ENCODE peak calls at places on chromosome 4, in ten cellular contexts. One of them, this sample, is unnamed.

GRCh38 chr4:135382280-135382679 is 1180.7 kb upstream of the PABPC4L start:
- DNase-seq in ureter: no peak
- DNase-seq in RPMI8226: no peak
- DNase-seq in NCI-H345: no peak
- DNase-seq in T-helper 17 cell: no peak
- DNase-seq in EL: peak; percentile 21
- DNase-seq in stimulated activated CD4-positive, alpha-beta T cell treated with anti-CD3 and anti-CD28 coated beads, TNF-alpha, amount 100 ng/mL, for 1 hour: no peak
- DNase-seq in left ventricle myocardium superior: no peak
- DNase-seq in stimulated activated CD8-positive, alpha-beta memory T cell treated with anti-CD3 and anti-CD28 coated beads, Interleukin-7, amount 100 ng/mL, for 1 hour: no peak
- DNase-seq in NCI-H1930: no peak
- DNase-seq in this sample: no peak

GRCh38 chr4:144580421-144580820 is 65.5 kb upstream of the HHIP start:
- DNase-seq in ureter: no peak
- DNase-seq in RPMI8226: no peak
- DNase-seq in NCI-H345: no peak
- DNase-seq in T-helper 17 cell: no peak
- DNase-seq in EL: no peak
- DNase-seq in stimulated activated CD4-positive, alpha-beta T cell treated with anti-CD3 and anti-CD28 coated beads, TNF-alpha, amount 100 ng/mL, for 1 hour: no peak
- DNase-seq in left ventricle myocardium superior: no peak
- DNase-seq in stimulated activated CD8-positive, alpha-beta memory T cell treated with anti-CD3 and anti-CD28 coated beads, Interleukin-7, amount 100 ng/mL, for 1 hour: no peak
- DNase-seq in NCI-H1930: no peak
- DNase-seq in this sample: no peak

GRCh38 chr4:158710814-158711213 is 12.4 kb downstream of the PPID start:
- DNase-seq in ureter: no peak
- DNase-seq in RPMI8226: no peak
- DNase-seq in NCI-H345: no peak
- DNase-seq in T-helper 17 cell: no peak
- DNase-seq in EL: peak; percentile 25
- DNase-seq in stimulated activated CD4-positive, alpha-beta T cell treated with anti-CD3 and anti-CD28 coated beads, TNF-alpha, amount 100 ng/mL, for 1 hour: no peak
- DNase-seq in left ventricle myocardium superior: no peak
- DNase-seq in stimulated activated CD8-positive, alpha-beta memory T cell treated with anti-CD3 and anti-CD28 coated beads, Interleukin-7, amount 100 ng/mL, for 1 hour: no peak
- DNase-seq in NCI-H1930: no peak
- DNase-seq in this sample: no peak

GRCh38 chr4:151193414-151193813 is 83.5 kb upstream of the PRSS48 start:
- DNase-seq in ureter: no peak
- DNase-seq in RPMI8226: no peak
- DNase-seq in NCI-H345: no peak
- DNase-seq in T-helper 17 cell: no peak
- DNase-seq in EL: no peak
- DNase-seq in stimulated activated CD4-positive, alpha-beta T cell treated with anti-CD3 and anti-CD28 coated beads, TNF-alpha, amount 100 ng/mL, for 1 hour: no peak
- DNase-seq in left ventricle myocardium superior: no peak
- DNase-seq in stimulated activated CD8-positive, alpha-beta memory T cell treated with anti-CD3 and anti-CD28 coated beads, Interleukin-7, amount 100 ng/mL, for 1 hour: no peak
- DNase-seq in NCI-H1930: no peak
- DNase-seq in this sample: no peak

GRCh38 chr4:33226133-33226532 is 2506.0 kb downstream of the PCDH7 start:
- DNase-seq in ureter: no peak
- DNase-seq in RPMI8226: no peak
- DNase-seq in NCI-H345: no peak
- DNase-seq in T-helper 17 cell: no peak
- DNase-seq in EL: no peak
- DNase-seq in stimulated activated CD4-positive, alpha-beta T cell treated with anti-CD3 and anti-CD28 coated beads, TNF-alpha, amount 100 ng/mL, for 1 hour: no peak
- DNase-seq in left ventricle myocardium superior: no peak
- DNase-seq in stimulated activated CD8-positive, alpha-beta memory T cell treated with anti-CD3 and anti-CD28 coated beads, Interleukin-7, amount 100 ng/mL, for 1 hour: no peak
- DNase-seq in NCI-H1930: no peak
- DNase-seq in this sample: no peak

GRCh38 chr4:40190880-40191815 is 5.7 kb upstream of the RHOH start:
- DNase-seq in ureter: no peak
- DNase-seq in RPMI8226: peak; percentile 53
- DNase-seq in NCI-H345: peak; percentile 30
- DNase-seq in T-helper 17 cell: no peak
- DNase-seq in EL: no peak
- DNase-seq in stimulated activated CD4-positive, alpha-beta T cell treated with anti-CD3 and anti-CD28 coated beads, TNF-alpha, amount 100 ng/mL, for 1 hour: no peak
- DNase-seq in left ventricle myocardium superior: no peak
- DNase-seq in stimulated activated CD8-positive, alpha-beta memory T cell treated with anti-CD3 and anti-CD28 coated beads, Interleukin-7, amount 100 ng/mL, for 1 hour: no peak
- DNase-seq in NCI-H1930: peak; percentile 4
- DNase-seq in this sample: no peak

GRCh38 chr4:81426770-81427604 is 44.7 kb downstream of the RASGEF1B start:
- DNase-seq in ureter: no peak
- DNase-seq in RPMI8226: no peak
- DNase-seq in NCI-H345: no peak
- DNase-seq in T-helper 17 cell: no peak
- DNase-seq in EL: no peak
- DNase-seq in stimulated activated CD4-positive, alpha-beta T cell treated with anti-CD3 and anti-CD28 coated beads, TNF-alpha, amount 100 ng/mL, for 1 hour: no peak
- DNase-seq in left ventricle myocardium superior: no peak
- DNase-seq in stimulated activated CD8-positive, alpha-beta memory T cell treated with anti-CD3 and anti-CD28 coated beads, Interleukin-7, amount 100 ng/mL, for 1 hour: no peak
- DNase-seq in NCI-H1930: no peak
- DNase-seq in this sample: no peak

GRCh38 chr4:88285235-88285505 is 809 bp upstream of the PPM1K start:
- DNase-seq in ureter: no peak
- DNase-seq in RPMI8226: no peak
- DNase-seq in NCI-H345: no peak
- DNase-seq in T-helper 17 cell: no peak
- DNase-seq in EL: no peak
- DNase-seq in stimulated activated CD4-positive, alpha-beta T cell treated with anti-CD3 and anti-CD28 coated beads, TNF-alpha, amount 100 ng/mL, for 1 hour: no peak
- DNase-seq in left ventricle myocardium superior: no peak
- DNase-seq in stimulated activated CD8-positive, alpha-beta memory T cell treated with anti-CD3 and anti-CD28 coated beads, Interleukin-7, amount 100 ng/mL, for 1 hour: no peak
- DNase-seq in NCI-H1930: no peak
- DNase-seq in this sample: no peak

GRCh38 chr4:64617813-64618212 is 208.6 kb upstream of the TECRL start:
- DNase-seq in ureter: no peak
- DNase-seq in RPMI8226: no peak
- DNase-seq in NCI-H345: peak; percentile 4
- DNase-seq in T-helper 17 cell: no peak
- DNase-seq in EL: no peak
- DNase-seq in stimulated activated CD4-positive, alpha-beta T cell treated with anti-CD3 and anti-CD28 coated beads, TNF-alpha, amount 100 ng/mL, for 1 hour: no peak
- DNase-seq in left ventricle myocardium superior: no peak
- DNase-seq in stimulated activated CD8-positive, alpha-beta memory T cell treated with anti-CD3 and anti-CD28 coated beads, Interleukin-7, amount 100 ng/mL, for 1 hour: no peak
- DNase-seq in NCI-H1930: no peak
- DNase-seq in this sample: no peak

GRCh38 chr4:174707277-174707676 is 121.8 kb downstream of the GLRA3 start:
- DNase-seq in ureter: no peak
- DNase-seq in RPMI8226: no peak
- DNase-seq in NCI-H345: no peak
- DNase-seq in T-helper 17 cell: no peak
- DNase-seq in EL: no peak
- DNase-seq in stimulated activated CD4-positive, alpha-beta T cell treated with anti-CD3 and anti-CD28 coated beads, TNF-alpha, amount 100 ng/mL, for 1 hour: no peak
- DNase-seq in left ventricle myocardium superior: no peak
- DNase-seq in stimulated activated CD8-positive, alpha-beta memory T cell treated with anti-CD3 and anti-CD28 coated beads, Interleukin-7, amount 100 ng/mL, for 1 hour: no peak
- DNase-seq in NCI-H1930: no peak
- DNase-seq in this sample: no peak

GRCh38 chr4:88750369-88750768 is 52.7 kb upstream of the NAP1L5 start:
- DNase-seq in ureter: no peak
- DNase-seq in RPMI8226: no peak
- DNase-seq in NCI-H345: no peak
- DNase-seq in T-helper 17 cell: no peak
- DNase-seq in EL: no peak
- DNase-seq in stimulated activated CD4-positive, alpha-beta T cell treated with anti-CD3 and anti-CD28 coated beads, TNF-alpha, amount 100 ng/mL, for 1 hour: no peak
- DNase-seq in left ventricle myocardium superior: no peak
- DNase-seq in stimulated activated CD8-positive, alpha-beta memory T cell treated with anti-CD3 and anti-CD28 coated beads, Interleukin-7, amount 100 ng/mL, for 1 hour: no peak
- DNase-seq in NCI-H1930: no peak
- DNase-seq in this sample: no peak

GRCh38 chr4:153223418-153223792 is 19.2 kb downstream of the TRIM2 start:
- DNase-seq in ureter: no peak
- DNase-seq in RPMI8226: no peak
- DNase-seq in NCI-H345: no peak
- DNase-seq in T-helper 17 cell: no peak
- DNase-seq in EL: peak; percentile 32
- DNase-seq in stimulated activated CD4-positive, alpha-beta T cell treated with anti-CD3 and anti-CD28 coated beads, TNF-alpha, amount 100 ng/mL, for 1 hour: no peak
- DNase-seq in left ventricle myocardium superior: no peak
- DNase-seq in stimulated activated CD8-positive, alpha-beta memory T cell treated with anti-CD3 and anti-CD28 coated beads, Interleukin-7, amount 100 ng/mL, for 1 hour: no peak
- DNase-seq in NCI-H1930: no peak
- DNase-seq in this sample: no peak

GRCh38 chr4:164210377-164210776 is 543.6 kb upstream of the SMIM31 start:
- DNase-seq in ureter: no peak
- DNase-seq in RPMI8226: no peak
- DNase-seq in NCI-H345: no peak
- DNase-seq in T-helper 17 cell: no peak
- DNase-seq in EL: no peak
- DNase-seq in stimulated activated CD4-positive, alpha-beta T cell treated with anti-CD3 and anti-CD28 coated beads, TNF-alpha, amount 100 ng/mL, for 1 hour: no peak
- DNase-seq in left ventricle myocardium superior: no peak
- DNase-seq in stimulated activated CD8-positive, alpha-beta memory T cell treated with anti-CD3 and anti-CD28 coated beads, Interleukin-7, amount 100 ng/mL, for 1 hour: no peak
- DNase-seq in NCI-H1930: no peak
- DNase-seq in this sample: no peak

GRCh38 chr4:47270226-47270888 is 193.1 kb downstream of the COMMD8 start:
- DNase-seq in ureter: no peak
- DNase-seq in RPMI8226: no peak
- DNase-seq in NCI-H345: no peak
- DNase-seq in T-helper 17 cell: no peak
- DNase-seq in EL: no peak
- DNase-seq in stimulated activated CD4-positive, alpha-beta T cell treated with anti-CD3 and anti-CD28 coated beads, TNF-alpha, amount 100 ng/mL, for 1 hour: no peak
- DNase-seq in left ventricle myocardium superior: no peak
- DNase-seq in stimulated activated CD8-positive, alpha-beta memory T cell treated with anti-CD3 and anti-CD28 coated beads, Interleukin-7, amount 100 ng/mL, for 1 hour: no peak
- DNase-seq in NCI-H1930: no peak
- DNase-seq in this sample: no peak

GRCh38 chr4:146336413-146336807 is 122.1 kb downstream of the REELD1 start:
- DNase-seq in ureter: no peak
- DNase-seq in RPMI8226: no peak
- DNase-seq in NCI-H345: no peak
- DNase-seq in T-helper 17 cell: no peak
- DNase-seq in EL: no peak
- DNase-seq in stimulated activated CD4-positive, alpha-beta T cell treated with anti-CD3 and anti-CD28 coated beads, TNF-alpha, amount 100 ng/mL, for 1 hour: no peak
- DNase-seq in left ventricle myocardium superior: no peak
- DNase-seq in stimulated activated CD8-positive, alpha-beta memory T cell treated with anti-CD3 and anti-CD28 coated beads, Interleukin-7, amount 100 ng/mL, for 1 hour: no peak
- DNase-seq in NCI-H1930: no peak
- DNase-seq in this sample: no peak

GRCh38 chr4:101865501-101866062 is 75.1 kb downstream of the BANK1 start:
- DNase-seq in ureter: no peak
- DNase-seq in RPMI8226: no peak
- DNase-seq in NCI-H345: no peak
- DNase-seq in T-helper 17 cell: no peak
- DNase-seq in EL: peak; percentile 47
- DNase-seq in stimulated activated CD4-positive, alpha-beta T cell treated with anti-CD3 and anti-CD28 coated beads, TNF-alpha, amount 100 ng/mL, for 1 hour: no peak
- DNase-seq in left ventricle myocardium superior: no peak
- DNase-seq in stimulated activated CD8-positive, alpha-beta memory T cell treated with anti-CD3 and anti-CD28 coated beads, Interleukin-7, amount 100 ng/mL, for 1 hour: no peak
- DNase-seq in NCI-H1930: no peak
- DNase-seq in this sample: no peak

GRCh38 chr4:180134116-180134866 is 2108.9 kb upstream of the TENM3 start:
- DNase-seq in ureter: peak; percentile 53
- DNase-seq in RPMI8226: peak; percentile 3
- DNase-seq in NCI-H345: no peak
- DNase-seq in T-helper 17 cell: no peak
- DNase-seq in EL: no peak
- DNase-seq in stimulated activated CD4-positive, alpha-beta T cell treated with anti-CD3 and anti-CD28 coated beads, TNF-alpha, amount 100 ng/mL, for 1 hour: no peak
- DNase-seq in left ventricle myocardium superior: no peak
- DNase-seq in stimulated activated CD8-positive, alpha-beta memory T cell treated with anti-CD3 and anti-CD28 coated beads, Interleukin-7, amount 100 ng/mL, for 1 hour: no peak
- DNase-seq in NCI-H1930: no peak
- DNase-seq in this sample: no peak

GRCh38 chr4:4859799-4860380 is 425 bp downstream of the MSX1 start:
- DNase-seq in ureter: no peak
- DNase-seq in RPMI8226: no peak
- DNase-seq in NCI-H345: no peak
- DNase-seq in T-helper 17 cell: no peak
- DNase-seq in EL: no peak
- DNase-seq in stimulated activated CD4-positive, alpha-beta T cell treated with anti-CD3 and anti-CD28 coated beads, TNF-alpha, amount 100 ng/mL, for 1 hour: no peak
- DNase-seq in left ventricle myocardium superior: peak; percentile 37
- DNase-seq in stimulated activated CD8-positive, alpha-beta memory T cell treated with anti-CD3 and anti-CD28 coated beads, Interleukin-7, amount 100 ng/mL, for 1 hour: no peak
- DNase-seq in NCI-H1930: no peak
- DNase-seq in this sample: no peak

GRCh38 chr4:118034061-118034785 is at the start of gene NDST3:
- DNase-seq in ureter: peak; percentile 56
- DNase-seq in RPMI8226: peak; percentile 34
- DNase-seq in NCI-H345: peak; percentile 77
- DNase-seq in T-helper 17 cell: no peak
- DNase-seq in EL: peak; percentile 47
- DNase-seq in stimulated activated CD4-positive, alpha-beta T cell treated with anti-CD3 and anti-CD28 coated beads, TNF-alpha, amount 100 ng/mL, for 1 hour: no peak
- DNase-seq in left ventricle myocardium superior: no peak
- DNase-seq in stimulated activated CD8-positive, alpha-beta memory T cell treated with anti-CD3 and anti-CD28 coated beads, Interleukin-7, amount 100 ng/mL, for 1 hour: no peak
- DNase-seq in NCI-H1930: peak; percentile 33
- DNase-seq in this sample: peak; percentile 45

GRCh38 chr4:121072836-121073362 is 564 bp upstream of the NDNF start:
- DNase-seq in ureter: peak; percentile 47
- DNase-seq in RPMI8226: peak; percentile 56
- DNase-seq in NCI-H345: peak; percentile 14
- DNase-seq in T-helper 17 cell: no peak
- DNase-seq in EL: no peak
- DNase-seq in stimulated activated CD4-positive, alpha-beta T cell treated with anti-CD3 and anti-CD28 coated beads, TNF-alpha, amount 100 ng/mL, for 1 hour: no peak
- DNase-seq in left ventricle myocardium superior: peak; percentile 27
- DNase-seq in stimulated activated CD8-positive, alpha-beta memory T cell treated with anti-CD3 and anti-CD28 coated beads, Interleukin-7, amount 100 ng/mL, for 1 hour: no peak
- DNase-seq in NCI-H1930: no peak
- DNase-seq in this sample: peak; percentile 44

GRCh38 chr4:98482847-98483806 is 175.3 kb downstream of the TSPAN5 start:
- DNase-seq in ureter: no peak
- DNase-seq in RPMI8226: no peak
- DNase-seq in NCI-H345: no peak
- DNase-seq in T-helper 17 cell: no peak
- DNase-seq in EL: peak; percentile 67
- DNase-seq in stimulated activated CD4-positive, alpha-beta T cell treated with anti-CD3 and anti-CD28 coated beads, TNF-alpha, amount 100 ng/mL, for 1 hour: no peak
- DNase-seq in left ventricle myocardium superior: no peak
- DNase-seq in stimulated activated CD8-positive, alpha-beta memory T cell treated with anti-CD3 and anti-CD28 coated beads, Interleukin-7, amount 100 ng/mL, for 1 hour: no peak
- DNase-seq in NCI-H1930: no peak
- DNase-seq in this sample: no peak

GRCh38 chr4:163462556-163462955 is 11.0 kb downstream of the TKTL2 start:
- DNase-seq in ureter: no peak
- DNase-seq in RPMI8226: no peak
- DNase-seq in NCI-H345: no peak
- DNase-seq in T-helper 17 cell: no peak
- DNase-seq in EL: no peak
- DNase-seq in stimulated activated CD4-positive, alpha-beta T cell treated with anti-CD3 and anti-CD28 coated beads, TNF-alpha, amount 100 ng/mL, for 1 hour: no peak
- DNase-seq in left ventricle myocardium superior: no peak
- DNase-seq in stimulated activated CD8-positive, alpha-beta memory T cell treated with anti-CD3 and anti-CD28 coated beads, Interleukin-7, amount 100 ng/mL, for 1 hour: no peak
- DNase-seq in NCI-H1930: no peak
- DNase-seq in this sample: no peak

GRCh38 chr4:1105662-1106061 is 7.7 kb downstream of the RNF212 start:
- DNase-seq in ureter: no peak
- DNase-seq in RPMI8226: no peak
- DNase-seq in NCI-H345: no peak
- DNase-seq in T-helper 17 cell: no peak
- DNase-seq in EL: no peak
- DNase-seq in stimulated activated CD4-positive, alpha-beta T cell treated with anti-CD3 and anti-CD28 coated beads, TNF-alpha, amount 100 ng/mL, for 1 hour: no peak
- DNase-seq in left ventricle myocardium superior: no peak
- DNase-seq in stimulated activated CD8-positive, alpha-beta memory T cell treated with anti-CD3 and anti-CD28 coated beads, Interleukin-7, amount 100 ng/mL, for 1 hour: no peak
- DNase-seq in NCI-H1930: no peak
- DNase-seq in this sample: no peak

GRCh38 chr4:172998527-172999469 is 169.8 kb upstream of the GALNT7 start:
- DNase-seq in ureter: no peak
- DNase-seq in RPMI8226: no peak
- DNase-seq in NCI-H345: no peak
- DNase-seq in T-helper 17 cell: no peak
- DNase-seq in EL: peak; percentile 30
- DNase-seq in stimulated activated CD4-positive, alpha-beta T cell treated with anti-CD3 and anti-CD28 coated beads, TNF-alpha, amount 100 ng/mL, for 1 hour: no peak
- DNase-seq in left ventricle myocardium superior: no peak
- DNase-seq in stimulated activated CD8-positive, alpha-beta memory T cell treated with anti-CD3 and anti-CD28 coated beads, Interleukin-7, amount 100 ng/mL, for 1 hour: no peak
- DNase-seq in NCI-H1930: no peak
- DNase-seq in this sample: no peak

GRCh38 chr4:53589511-53589910 is 1.8 kb downstream of the LNX1 start:
- DNase-seq in ureter: no peak
- DNase-seq in RPMI8226: no peak
- DNase-seq in NCI-H345: no peak
- DNase-seq in T-helper 17 cell: no peak
- DNase-seq in EL: no peak
- DNase-seq in stimulated activated CD4-positive, alpha-beta T cell treated with anti-CD3 and anti-CD28 coated beads, TNF-alpha, amount 100 ng/mL, for 1 hour: no peak
- DNase-seq in left ventricle myocardium superior: no peak
- DNase-seq in stimulated activated CD8-positive, alpha-beta memory T cell treated with anti-CD3 and anti-CD28 coated beads, Interleukin-7, amount 100 ng/mL, for 1 hour: no peak
- DNase-seq in NCI-H1930: no peak
- DNase-seq in this sample: no peak

GRCh38 chr4:158805628-158806471 is 37.0 kb downstream of the FNIP2 start:
- DNase-seq in ureter: peak; percentile 70
- DNase-seq in RPMI8226: no peak
- DNase-seq in NCI-H345: peak; percentile 10
- DNase-seq in T-helper 17 cell: no peak
- DNase-seq in EL: no peak
- DNase-seq in stimulated activated CD4-positive, alpha-beta T cell treated with anti-CD3 and anti-CD28 coated beads, TNF-alpha, amount 100 ng/mL, for 1 hour: no peak
- DNase-seq in left ventricle myocardium superior: no peak
- DNase-seq in stimulated activated CD8-positive, alpha-beta memory T cell treated with anti-CD3 and anti-CD28 coated beads, Interleukin-7, amount 100 ng/mL, for 1 hour: no peak
- DNase-seq in NCI-H1930: no peak
- DNase-seq in this sample: no peak

GRCh38 chr4:153207561-153207960 is 3.3 kb downstream of the TRIM2 start:
- DNase-seq in ureter: no peak
- DNase-seq in RPMI8226: peak; percentile 8
- DNase-seq in NCI-H345: no peak
- DNase-seq in T-helper 17 cell: no peak
- DNase-seq in EL: peak; percentile 29
- DNase-seq in stimulated activated CD4-positive, alpha-beta T cell treated with anti-CD3 and anti-CD28 coated beads, TNF-alpha, amount 100 ng/mL, for 1 hour: no peak
- DNase-seq in left ventricle myocardium superior: peak; percentile 71
- DNase-seq in stimulated activated CD8-positive, alpha-beta memory T cell treated with anti-CD3 and anti-CD28 coated beads, Interleukin-7, amount 100 ng/mL, for 1 hour: no peak
- DNase-seq in NCI-H1930: no peak
- DNase-seq in this sample: peak; percentile 63